ENCODE peak calls at places on chromosomes 12 and 14, in six cellular contexts. One of them, this sample, is unnamed.

GRCh38 chr12:25957898-25958253 is 606 bp upstream of the RASSF8 start:
- DNase-seq in cardiac muscle cell: peak; percentile 81
- DNase-seq in neural crest cell: no peak
- DNase-seq in HS-27A: peak; percentile 72
- DNase-seq in cardiac septum: no peak
- DNase-seq in GM12865: peak; percentile 5
- DNase-seq in this sample: no peak

GRCh38 chr14:24381363-24382102 is 13.5 kb downstream of the NFATC4 start:
- DNase-seq in cardiac muscle cell: no peak
- DNase-seq in cardiac septum: no peak
- DNase-seq in HS-27A: no peak
- DNase-seq in neural crest cell: no peak
- DNase-seq in GM12865: no peak
- DNase-seq in this sample: no peak

GRCh38 chr12:8560986-8561385 is 20.3 kb upstream of the CLEC4E start:
- DNase-seq in GM12865: no peak
- DNase-seq in neural crest cell: no peak
- DNase-seq in cardiac muscle cell: no peak
- DNase-seq in cardiac septum: no peak
- DNase-seq in HS-27A: no peak
- DNase-seq in this sample: no peak

GRCh38 chr12:54298904-54299303 is 1.9 kb downstream of the NFE2 start:
- DNase-seq in GM12865: no peak
- DNase-seq in cardiac muscle cell: no peak
- DNase-seq in cardiac septum: no peak
- DNase-seq in neural crest cell: no peak
- DNase-seq in HS-27A: no peak
- DNase-seq in this sample: no peak

GRCh38 chr14:98984027-98984718 is 287.8 kb downstream of the BCL11B start:
- DNase-seq in HS-27A: no peak
- DNase-seq in neural crest cell: no peak
- DNase-seq in cardiac muscle cell: no peak
- DNase-seq in cardiac septum: no peak
- DNase-seq in GM12865: no peak
- DNase-seq in this sample: no peak

GRCh38 chr12:114746297-114747074 is 62.5 kb upstream of the TBX3 start:
- DNase-seq in neural crest cell: no peak
- DNase-seq in HS-27A: no peak
- DNase-seq in cardiac muscle cell: peak; percentile 35
- DNase-seq in cardiac septum: no peak
- DNase-seq in GM12865: no peak
- DNase-seq in this sample: no peak

GRCh38 chr14:62592877-62593276 is 452.4 kb downstream of the KCNH5 start:
- DNase-seq in cardiac septum: no peak
- DNase-seq in neural crest cell: no peak
- DNase-seq in HS-27A: no peak
- DNase-seq in cardiac muscle cell: no peak
- DNase-seq in GM12865: no peak
- DNase-seq in this sample: peak; percentile 18

GRCh38 chr12:65803253-65803652 is 21.0 kb upstream of the HMGA2 start:
- DNase-seq in cardiac muscle cell: no peak
- DNase-seq in HS-27A: no peak
- DNase-seq in GM12865: no peak
- DNase-seq in neural crest cell: no peak
- DNase-seq in cardiac septum: no peak
- DNase-seq in this sample: no peak